ENCODE peak calls at places on chromosomes 12 and 14, in six cellular contexts. One of them, this sample, is unnamed.

GRCh38 chr12:10031318-10031717 is 836 bp downstream of the CLEC9A start:
- DNase-seq in Calu3: no peak
- DNase-seq in A549: no peak
- DNase-seq in GM12864: no peak
- DNase-seq in NB4: no peak
- DNase-seq in WERI-Rb-1: no peak
- DNase-seq in this sample: no peak

GRCh38 chr12:79690156-79690605 is 583 bp downstream of the PAWR start:
- DNase-seq in Calu3: peak
- DNase-seq in A549: no peak
- DNase-seq in GM12864: no peak
- DNase-seq in NB4: no peak
- DNase-seq in WERI-Rb-1: peak
- DNase-seq in this sample: peak

GRCh38 chr12:32533971-32534590 is 134.7 kb downstream of the FGD4 start:
- DNase-seq in Calu3: peak
- DNase-seq in A549: peak
- DNase-seq in GM12864: no peak
- DNase-seq in NB4: peak
- DNase-seq in WERI-Rb-1: peak
- DNase-seq in this sample: no peak

GRCh38 chr14:61568572-61569011 is 126.7 kb upstream of the HIF1A start:
- DNase-seq in Calu3: peak
- DNase-seq in A549: no peak
- DNase-seq in GM12864: peak
- DNase-seq in NB4: peak
- DNase-seq in WERI-Rb-1: no peak
- DNase-seq in this sample: no peak

GRCh38 chr14:75689012-75689411 is 28.0 kb downstream of the TTLL5 start:
- DNase-seq in Calu3: no peak
- DNase-seq in A549: no peak
- DNase-seq in GM12864: no peak
- DNase-seq in NB4: no peak
- DNase-seq in WERI-Rb-1: no peak
- DNase-seq in this sample: no peak

GRCh38 chr12:90253674-90254181 is 545.1 kb upstream of the ATP2B1 start:
- DNase-seq in Calu3: peak
- DNase-seq in A549: no peak
- DNase-seq in GM12864: peak
- DNase-seq in NB4: peak
- DNase-seq in WERI-Rb-1: peak
- DNase-seq in this sample: no peak

GRCh38 chr14:94237983-94238382 is 55.1 kb downstream of the SERPINA10 start:
- DNase-seq in Calu3: no peak
- DNase-seq in A549: no peak
- DNase-seq in GM12864: no peak
- DNase-seq in NB4: peak
- DNase-seq in WERI-Rb-1: no peak
- DNase-seq in this sample: no peak

GRCh38 chr12:27922591-27923139 is 49.9 kb downstream of the PTHLH start:
- DNase-seq in Calu3: no peak
- DNase-seq in A549: no peak
- DNase-seq in GM12864: no peak
- DNase-seq in NB4: no peak
- DNase-seq in WERI-Rb-1: no peak
- DNase-seq in this sample: no peak

GRCh38 chr14:30551460-30551859 is 7.5 kb upstream of the G2E3 start:
- DNase-seq in Calu3: no peak
- DNase-seq in A549: no peak
- DNase-seq in GM12864: no peak
- DNase-seq in NB4: no peak
- DNase-seq in WERI-Rb-1: no peak
- DNase-seq in this sample: no peak

GRCh38 chr14:103207038-103207403 is 83.8 kb downstream of the TNFAIP2 start:
- DNase-seq in Calu3: peak
- DNase-seq in A549: no peak
- DNase-seq in GM12864: no peak
- DNase-seq in NB4: no peak
- DNase-seq in WERI-Rb-1: no peak
- DNase-seq in this sample: no peak

GRCh38 chr14:59213368-59214315 is 25.2 kb downstream of the DAAM1 start:
- DNase-seq in Calu3: no peak
- DNase-seq in A549: no peak
- DNase-seq in GM12864: no peak
- DNase-seq in NB4: no peak
- DNase-seq in WERI-Rb-1: no peak
- DNase-seq in this sample: no peak

GRCh38 chr14:101405171-101405883 is 156.0 kb upstream of the DIO3 start:
- DNase-seq in Calu3: peak
- DNase-seq in A549: no peak
- DNase-seq in GM12864: no peak
- DNase-seq in NB4: peak
- DNase-seq in WERI-Rb-1: no peak
- DNase-seq in this sample: no peak

GRCh38 chr12:19150273-19150895 is 20.9 kb downstream of the PLEKHA5 start:
- DNase-seq in Calu3: no peak
- DNase-seq in A549: no peak
- DNase-seq in GM12864: no peak
- DNase-seq in NB4: no peak
- DNase-seq in WERI-Rb-1: no peak
- DNase-seq in this sample: no peak

GRCh38 chr14:100342195-100342594 is 19.1 kb downstream of the SLC25A47 start:
- DNase-seq in Calu3: no peak
- DNase-seq in A549: no peak
- DNase-seq in GM12864: no peak
- DNase-seq in NB4: no peak
- DNase-seq in WERI-Rb-1: no peak
- DNase-seq in this sample: no peak

GRCh38 chr12:67520611-67521010 is 127.9 kb upstream of the DYRK2 start:
- DNase-seq in Calu3: no peak
- DNase-seq in A549: no peak
- DNase-seq in GM12864: no peak
- DNase-seq in NB4: no peak
- DNase-seq in WERI-Rb-1: no peak
- DNase-seq in this sample: no peak

GRCh38 chr12:6434205-6435180 is 10.3 kb upstream of the CD27 start:
- DNase-seq in Calu3: no peak
- DNase-seq in A549: no peak
- DNase-seq in GM12864: no peak
- DNase-seq in NB4: no peak
- DNase-seq in WERI-Rb-1: no peak
- DNase-seq in this sample: no peak

GRCh38 chr12:125417446-125417845 is 352.2 kb downstream of the AACS start:
- DNase-seq in Calu3: no peak
- DNase-seq in A549: no peak
- DNase-seq in GM12864: no peak
- DNase-seq in NB4: no peak
- DNase-seq in WERI-Rb-1: no peak
- DNase-seq in this sample: no peak

GRCh38 chr12:20946732-20947131 is 136.2 kb downstream of the SLCO1B3 start:
- DNase-seq in Calu3: no peak
- DNase-seq in A549: no peak
- DNase-seq in GM12864: no peak
- DNase-seq in NB4: peak
- DNase-seq in WERI-Rb-1: peak
- DNase-seq in this sample: no peak

GRCh38 chr12:41277019-41277770 is 89.1 kb downstream of the PDZRN4 start:
- DNase-seq in Calu3: peak
- DNase-seq in A549: peak
- DNase-seq in GM12864: no peak
- DNase-seq in NB4: peak
- DNase-seq in WERI-Rb-1: peak
- DNase-seq in this sample: no peak
- TF ChIP-seq CTCF in Calu3: peak
- TF ChIP-seq CTCF in A549: peak
- TF ChIP-seq CTCF in GM12864: peak
- TF ChIP-seq CTCF in NB4: peak
- TF ChIP-seq CTCF in WERI-Rb-1: peak
- TF ChIP-seq CTCF in this sample: peak

DNA sequence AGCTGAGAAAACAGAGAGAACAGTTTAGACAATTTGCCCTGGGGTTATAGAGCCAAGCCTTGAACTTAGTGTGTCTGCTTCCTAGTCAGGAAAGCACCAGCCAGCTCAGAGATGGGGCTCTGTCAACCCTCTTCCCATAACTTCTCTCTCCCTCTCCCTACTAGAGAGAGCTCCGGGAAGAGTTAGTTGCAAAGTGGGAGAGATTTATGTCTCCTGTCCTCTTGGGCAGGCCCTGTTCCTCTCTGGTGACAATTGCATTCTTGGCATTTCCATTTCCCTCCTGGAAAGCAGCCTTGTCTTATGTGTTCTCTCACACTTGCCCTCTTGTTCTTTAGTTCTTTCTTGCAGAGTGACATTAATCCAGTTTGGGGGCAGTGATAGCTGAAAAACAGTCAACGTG is 42.1 kb upstream of the TUNAR start:
- DNase-seq in Calu3: no peak
- DNase-seq in A549: no peak
- DNase-seq in GM12864: no peak
- DNase-seq in NB4: no peak
- DNase-seq in WERI-Rb-1: no peak
- DNase-seq in this sample: no peak
- TF ChIP-seq CTCF in Calu3: no peak
- TF ChIP-seq CTCF in A549: no peak
- TF ChIP-seq CTCF in GM12864: no peak
- TF ChIP-seq CTCF in NB4: no peak
- TF ChIP-seq CTCF in WERI-Rb-1: no peak
- TF ChIP-seq CTCF in this sample: no peak

GRCh38 chr12:91851741-91852477 is 293.7 kb downstream of the BTG1 start:
- DNase-seq in Calu3: no peak
- DNase-seq in A549: no peak
- DNase-seq in GM12864: no peak
- DNase-seq in NB4: no peak
- DNase-seq in WERI-Rb-1: no peak
- DNase-seq in this sample: no peak
- TF ChIP-seq CTCF in Calu3: no peak
- TF ChIP-seq CTCF in A549: no peak
- TF ChIP-seq CTCF in GM12864: no peak
- TF ChIP-seq CTCF in NB4: no peak
- TF ChIP-seq CTCF in WERI-Rb-1: no peak
- TF ChIP-seq CTCF in this sample: no peak

GRCh38 chr12:78232756-78233155 is 402.1 kb downstream of the NAV3 start:
- DNase-seq in Calu3: no peak
- DNase-seq in A549: no peak
- DNase-seq in GM12864: no peak
- DNase-seq in NB4: no peak
- DNase-seq in WERI-Rb-1: no peak
- DNase-seq in this sample: no peak

GRCh38 chr12:78224154-78224553 is 393.5 kb downstream of the NAV3 start:
- DNase-seq in Calu3: no peak
- DNase-seq in A549: no peak
- DNase-seq in GM12864: no peak
- DNase-seq in NB4: no peak
- DNase-seq in WERI-Rb-1: no peak
- DNase-seq in this sample: no peak

GRCh38 chr12:78226763-78227162 is 396.1 kb downstream of the NAV3 start:
- DNase-seq in Calu3: no peak
- DNase-seq in A549: no peak
- DNase-seq in GM12864: no peak
- DNase-seq in NB4: no peak
- DNase-seq in WERI-Rb-1: no peak
- DNase-seq in this sample: no peak

GRCh38 chr12:78229491-78230209 is 399.0 kb downstream of the NAV3 start:
- DNase-seq in Calu3: peak
- DNase-seq in A549: peak
- DNase-seq in GM12864: peak
- DNase-seq in NB4: peak
- DNase-seq in WERI-Rb-1: peak
- DNase-seq in this sample: no peak
- TF ChIP-seq CTCF in Calu3: peak
- TF ChIP-seq CTCF in A549: peak
- TF ChIP-seq CTCF in GM12864: peak
- TF ChIP-seq CTCF in NB4: peak
- TF ChIP-seq CTCF in WERI-Rb-1: peak
- TF ChIP-seq CTCF in this sample: peak

GRCh38 chr12:46265734-46266133 is 3.1 kb downstream of the SLC38A1 start:
- DNase-seq in Calu3: no peak
- DNase-seq in A549: no peak
- DNase-seq in GM12864: peak
- DNase-seq in NB4: no peak
- DNase-seq in WERI-Rb-1: no peak
- DNase-seq in this sample: no peak

GRCh38 chr12:46264057-46264456 is 4.8 kb downstream of the SLC38A1 start:
- DNase-seq in Calu3: no peak
- DNase-seq in A549: no peak
- DNase-seq in GM12864: no peak
- DNase-seq in NB4: no peak
- DNase-seq in WERI-Rb-1: no peak
- DNase-seq in this sample: no peak

GRCh38 chr12:46261658-46262057 is 7.2 kb downstream of the SLC38A1 start:
- DNase-seq in Calu3: no peak
- DNase-seq in A549: no peak
- DNase-seq in GM12864: no peak
- DNase-seq in NB4: no peak
- DNase-seq in WERI-Rb-1: no peak
- DNase-seq in this sample: no peak

GRCh38 chr12:46265102-46265501 is 3.7 kb downstream of the SLC38A1 start:
- DNase-seq in Calu3: no peak
- DNase-seq in A549: no peak
- DNase-seq in GM12864: no peak
- DNase-seq in NB4: no peak
- DNase-seq in WERI-Rb-1: no peak
- DNase-seq in this sample: no peak

DNA sequence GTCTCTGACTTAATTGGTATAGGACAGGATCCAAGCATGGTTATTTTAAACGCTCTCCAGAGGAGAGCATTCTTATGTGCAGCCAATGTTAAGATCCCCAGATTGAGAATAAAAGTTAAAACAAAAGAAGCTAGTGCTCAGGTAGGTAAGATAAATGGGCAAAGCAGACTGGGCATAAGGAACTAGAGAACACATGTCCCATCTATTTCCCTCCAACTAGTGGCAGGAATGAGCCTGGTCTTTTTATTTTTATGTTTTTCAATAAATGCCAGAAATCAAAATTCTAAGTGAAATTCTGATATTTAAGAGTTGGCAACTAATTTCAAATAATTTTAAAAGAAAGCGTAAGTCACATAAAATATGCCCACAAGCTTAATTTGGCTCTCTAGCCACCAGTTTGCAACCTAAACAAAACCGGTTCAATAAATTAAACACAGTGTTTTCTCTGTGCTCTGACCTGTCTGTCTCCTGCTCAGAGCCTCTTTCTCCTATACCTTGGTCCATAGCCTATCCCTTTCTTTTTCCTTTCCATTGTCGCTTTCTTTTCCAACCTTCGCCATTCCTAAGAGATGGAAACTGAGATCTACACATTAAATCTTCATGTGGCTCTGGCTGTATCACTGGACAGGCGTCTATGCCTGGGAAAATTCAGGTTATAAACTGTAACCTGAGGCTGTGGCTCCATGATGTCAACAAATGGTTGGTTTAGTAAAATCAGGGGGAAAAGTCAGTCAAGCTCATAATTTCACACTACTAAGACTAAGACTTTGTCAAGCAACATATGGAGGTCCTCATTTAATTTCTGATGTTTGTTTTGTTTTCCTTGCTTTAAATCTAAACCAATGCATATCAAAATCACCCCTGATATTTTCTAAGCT is 5.5 kb downstream of the SLC38A1 start:
- DNase-seq in Calu3: no peak
- DNase-seq in A549: no peak
- DNase-seq in GM12864: no peak
- DNase-seq in NB4: no peak
- DNase-seq in WERI-Rb-1: no peak
- DNase-seq in this sample: no peak
- TF ChIP-seq CTCF in Calu3: no peak
- TF ChIP-seq CTCF in A549: peak
- TF ChIP-seq CTCF in GM12864: peak
- TF ChIP-seq CTCF in NB4: no peak
- TF ChIP-seq CTCF in WERI-Rb-1: peak
- TF ChIP-seq CTCF in this sample: peak

This sample was measured in osteocyte.